ENCODE peak calls at places on chromosomes 2 and 18, in ten cellular contexts. C is hepatic stellate cell; I is heart right ventricle; O is KG1; B is iris pigment epithelial cell; R is activated CD4-positive, alpha-beta T cell treated with anti-CD3 and anti-CD28 coated beads, Interleukin-2, amount 50 U/mL, for 24 hours; E is HT-29; T is HS-5; Q is breast epithelium; Y is activated CD8-positive, alpha-beta memory T cell treated with anti-CD3 and anti-CD28 coated beads for 48 hours. J is an unnamed sample.

GRCh38 chr18:58541789-58542425 is 87.0 kb downstream of the ALPK2 start:
- DNase-seq in T (peak; percentile 85), Q (peak; percentile 30), E (peak; percentile 70), I (no peak), O (no peak), B (peak; percentile 99), Y (no peak), R (peak; percentile 70), C (peak; percentile 78), J (peak; percentile 32)

GRCh38 chr2:112957511-112957910 is 20.3 kb upstream of the IL36G start:
- DNase-seq in O (no peak), I (no peak), Q (no peak), Y (no peak), E (no peak), B (no peak), T (no peak), C (no peak), R (no peak), J (no peak)

GRCh38 chr2:189276277-189276676 is 96.7 kb upstream of the COL5A2 start:
- DNase-seq in O (no peak), Y (no peak), T (peak; percentile 99), B (peak; percentile 96), Q (no peak), I (no peak), R (no peak), E (no peak), C (no peak), J (peak; percentile 97)

GRCh38 chr2:199922856-199923255 is 11.8 kb downstream of the C2orf69 start:
- DNase-seq in C (no peak), Y (no peak), O (no peak), I (no peak), E (no peak), Q (no peak), T (no peak), B (peak; percentile 40), R (no peak), J (peak; percentile 9)

GRCh38 chr18:8705280-8705940 is at the start of gene MTCL1:
- DNase-seq in T (no peak), I (peak; percentile 14), E (peak; percentile 69), B (peak; percentile 69), O (no peak), R (no peak), C (peak; percentile 90), Q (no peak), Y (no peak), J (peak; percentile 41)

GRCh38 chr2:95348609-95349567 is 51.7 kb downstream of the KCNIP3 start:
- DNase-seq in B (no peak), I (no peak), R (no peak), Y (no peak), T (no peak), C (no peak), Q (no peak), O (no peak), E (no peak), J (no peak)

GRCh38 chr2:154452906-154453493 is 245.5 kb upstream of the KCNJ3 start:
- DNase-seq in E (peak; percentile 52), R (no peak), Y (no peak), B (peak; percentile 2), Q (no peak), I (no peak), T (peak; percentile 31), O (peak; percentile 29), C (no peak), J (peak; percentile 22)

GRCh38 chr2:228728961-228729360 is 542.1 kb downstream of the PID1 start:
- DNase-seq in C (no peak), R (no peak), Q (no peak), E (no peak), T (no peak), O (no peak), I (no peak), Y (no peak), B (peak; percentile 10), J (no peak)

GRCh38 chr2:241189856-241190201 is 1.4 kb downstream of the ANO7 start:
- DNase-seq in E (no peak), O (no peak), R (no peak), C (peak; percentile 16), Q (no peak), Y (no peak), B (no peak), T (no peak), I (no peak), J (no peak)

GRCh38 chr2:84857566-84857965 is 23.3 kb downstream of the TRABD2A start:
- DNase-seq in R (no peak), Y (no peak), C (no peak), I (no peak), B (no peak), T (no peak), Q (no peak), E (no peak), O (no peak), J (no peak)

GRCh38 chr2:222912117-222912516 is 51.3 kb downstream of the ACSL3 start:
- DNase-seq in Q (no peak), O (peak; percentile 32), E (no peak), I (no peak), B (peak; percentile 78), T (no peak), Y (no peak), C (no peak), R (no peak), J (peak; percentile 50)

GRCh38 chr2:74690571-74690970 is 36.5 kb downstream of the SEMA4F start:
- DNase-seq in C (peak; percentile 69), O (peak; percentile 45), I (peak; percentile 13), R (no peak), B (peak; percentile 72), Y (no peak), T (peak; percentile 10), Q (no peak), E (peak; percentile 63), J (peak; percentile 61)

GRCh38 chr2:236557894-236558532 is 11.6 kb upstream of the ACKR3 start:
- DNase-seq in R (no peak), E (no peak), B (no peak), I (no peak), O (no peak), C (no peak), T (no peak), Y (no peak), Q (no peak), J (no peak)

J was measured in NCI-H460.